ENCODE peak calls at places on chromosomes 13 and 19, in six cellular contexts. N is PC-9, E is mesothelial cell of epicardium, Z is H7, M is endodermal cell, D is GM23248. Y is an unnamed sample.

GRCh38 chr19:57192064-57192395 is 730 bp downstream of the ZNF264 start:
- DNase-seq in Z (no peak), D (peak), N (no peak), M (no peak), E (no peak), Y (no peak)

GRCh38 chr13:78098249-78098648 is 179.6 kb upstream of the EDNRB start:
- DNase-seq in E (no peak), Z (no peak), D (no peak), M (no peak), N (no peak), Y (no peak)

GRCh38 chr13:40494932-40495619 is 171.4 kb downstream of the FOXO1 start:
- DNase-seq in D (no peak), M (no peak), N (no peak), E (no peak), Z (no peak), Y (no peak)

GRCh38 chr13:46297338-46297737 is 85.6 kb downstream of the LRRC63 start:
- DNase-seq in Z (no peak), D (peak), M (no peak), E (no peak), N (no peak), Y (no peak)

GRCh38 chr13:114067886-114068722 is 64.3 kb downstream of the RASA3 start:
- DNase-seq in E (no peak), M (no peak), Z (no peak), N (no peak), D (no peak), Y (no peak)

GRCh38 chr13:33017410-33017929 is 1.2 kb downstream of the KL start:
- DNase-seq in N (peak), E (no peak), D (peak), M (peak), Z (peak), Y (peak)

GRCh38 chr13:77728265-77728966 is 30.9 kb downstream of the SLAIN1 start:
- DNase-seq in M (no peak), E (no peak), N (no peak), D (no peak), Z (no peak), Y (no peak)

GRCh38 chr13:99310382-99311031 is 3.3 kb upstream of the GPR183 start:
- DNase-seq in E (no peak), D (peak), N (no peak), Z (no peak), M (no peak), Y (no peak)

GRCh38 chr19:55418185-55418584 is 10.6 kb upstream of the UBE2S start:
- DNase-seq in E (peak), N (peak), M (peak), Z (peak), D (peak), Y (peak)

GRCh38 chr13:46168341-46168740 is 13.6 kb downstream of the LCP1 start:
- DNase-seq in M (no peak), E (peak), N (no peak), Z (no peak), D (peak), Y (no peak)

GRCh38 chr13:35961461-35962220 is 169.5 kb downstream of the DCLK1 start:
- DNase-seq in M (no peak), E (no peak), Z (no peak), D (peak), N (no peak), Y (no peak)

GRCh38 chr19:925087-925911 is 536 bp upstream of the ARID3A start:
- DNase-seq in Z (peak), D (peak), E (peak), M (peak), N (peak), Y (peak)

GRCh38 chr19:8609210-8610040 is 1.1 kb downstream of the ADAMTS10 start:
- DNase-seq in M (peak), N (no peak), Z (peak), D (peak), E (peak), Y (peak)

GRCh38 chr13:29497137-29497654 is 98.3 kb downstream of the SLC7A1 start:
- DNase-seq in D (no peak), M (peak), N (no peak), Z (peak), E (no peak), Y (peak)

GRCh38 chr13:46667687-46668281 is 114.8 kb downstream of the LRCH1 start:
- DNase-seq in E (no peak), Z (no peak), N (no peak), M (no peak), D (peak), Y (no peak)

GRCh38 chr13:102972191-102972590 is 94.0 kb downstream of the SLC10A2 start:
- DNase-seq in D (no peak), E (no peak), M (no peak), Z (no peak), N (no peak), Y (no peak)

GRCh38 chr19:18519962-18520847 is 1.7 kb downstream of the ELL start:
- DNase-seq in D (peak), E (peak), M (peak), Z (peak), N (peak), Y (peak)

GRCh38 chr19:12797141-12797587 is 4.4 kb downstream of the PRDX2 start:
- DNase-seq in D (no peak), Z (no peak), M (no peak), E (no peak), N (no peak), Y (no peak)